ENCODE peak calls at places on chromosome 2, in six cellular contexts. L is OCI-LY7, M is AG20443, V is foreskin fibroblast, S is AG10803, I is skeletal muscle cell. J is an unnamed sample.

GRCh38 chr2:7931808-7932207 is 750.0 kb upstream of the ID2 start:
- DNase-seq in I (no peak), M (no peak), L (no peak), S (no peak), V (no peak), J (no peak)

GRCh38 chr2:29042581-29043075 is 31.7 kb downstream of the PCARE start:
- DNase-seq in M (no peak), L (no peak), V (peak; percentile 35), S (no peak), I (peak; percentile 54), J (no peak)

GRCh38 chr2:673016-673415 is 4.2 kb downstream of the TMEM18 start:
- DNase-seq in V (no peak), L (no peak), I (no peak), M (no peak), S (no peak), J (no peak)

GRCh38 chr2:102137138-102137537 is 5.4 kb upstream of the IL1R1 start:
- DNase-seq in I (no peak), V (no peak), L (no peak), S (no peak), M (no peak), J (no peak)

GRCh38 chr2:142217804-142218203 is 87.0 kb upstream of the LRP1B start:
- DNase-seq in M (no peak), L (no peak), S (no peak), V (peak; percentile 3), I (no peak), J (no peak)

GRCh38 chr2:238669581-238670340 is 178.1 kb upstream of the TWIST2 start:
- DNase-seq in I (no peak), M (no peak), V (peak; percentile 33), S (peak; percentile 70), L (no peak), J (peak; percentile 31)

GRCh38 chr2:118062048-118062447 is 26.2 kb upstream of the INSIG2 start:
- DNase-seq in V (peak; percentile 22), M (peak; percentile 52), S (peak; percentile 70), I (peak; percentile 31), L (no peak), J (no peak)

GRCh38 chr2:162212366-162212765 is 30.9 kb downstream of the FAP start:
- DNase-seq in I (no peak), L (no peak), M (no peak), S (peak; percentile 28), V (no peak), J (no peak)

GRCh38 chr2:62568983-62569837 is 63.2 kb upstream of the TMEM17 start:
- DNase-seq in V (no peak), I (no peak), L (no peak), S (no peak), M (no peak), J (no peak)

GRCh38 chr2:163878718-163879117 is 142.9 kb upstream of the FIGN start:
- DNase-seq in S (peak; percentile 11), I (no peak), V (no peak), M (peak; percentile 10), L (peak; percentile 15), J (no peak)

GRCh38 chr2:44793322-44793870 is 148.1 kb upstream of the SIX3 start:
- DNase-seq in I (peak; percentile 1), V (peak; percentile 10), M (no peak), L (peak; percentile 4), S (peak; percentile 3), J (no peak)

GRCh38 chr2:233693963-233694362 is 1.3 kb downstream of the UGT1A6 start:
- DNase-seq in I (no peak), S (no peak), L (no peak), M (no peak), V (no peak), J (no peak)

GRCh38 chr2:143844986-143845385 is 674.9 kb downstream of the ZEB2 start:
- DNase-seq in S (peak; percentile 9), V (peak; percentile 9), M (peak; percentile 43), I (no peak), L (no peak), J (no peak)

GRCh38 chr2:202335791-202336467 is 40.2 kb upstream of the BMPR2 start:
- DNase-seq in M (no peak), L (no peak), S (peak; percentile 22), V (peak; percentile 23), I (peak; percentile 21), J (no peak)

GRCh38 chr2:201931955-201932354 is 101.7 kb upstream of the FZD7 start:
- DNase-seq in V (peak; percentile 65), S (peak; percentile 80), I (no peak), M (peak; percentile 88), L (no peak), J (peak; percentile 23)

GRCh38 chr2:83782122-83782521 is 677.0 kb downstream of the SUCLG1 start:
- DNase-seq in V (no peak), I (no peak), L (no peak), S (no peak), M (no peak), J (no peak)

GRCh38 chr2:223972656-223973102 is 15.4 kb downstream of the MRPL44 start:
- DNase-seq in S (no peak), V (no peak), I (no peak), L (no peak), M (no peak), J (no peak)

GRCh38 chr2:28586864-28587263 is 91.0 kb downstream of the PLB1 start:
- DNase-seq in M (no peak), S (no peak), V (no peak), L (peak; percentile 45), I (no peak), J (no peak)

GRCh38 chr2:209577376-209578357 is 153.8 kb downstream of the MAP2 start:
- DNase-seq in M (peak; percentile 13), S (peak; percentile 8), V (no peak), I (no peak), L (peak; percentile 23), J (no peak)

GRCh38 chr2:88210132-88211004 is 40.2 kb downstream of the THNSL2 start:
- DNase-seq in M (no peak), I (no peak), S (no peak), L (no peak), V (no peak), J (no peak)

GRCh38 chr2:144705328-144706245 is 185.7 kb upstream of the ZEB2 start:
- DNase-seq in V (peak; percentile 16), S (peak; percentile 35), M (no peak), L (no peak), I (peak; percentile 51), J (no peak)

GRCh38 chr2:42879116-42879705 is 86.8 kb upstream of the HAAO start:
- DNase-seq in M (no peak), S (no peak), L (no peak), I (no peak), V (no peak), J (no peak)

GRCh38 chr2:64795024-64795592 is 141.4 kb upstream of the SERTAD2 start:
- DNase-seq in I (no peak), M (no peak), V (no peak), L (no peak), S (no peak), J (no peak)

GRCh38 chr2:58925676-58926081 is 684.6 kb upstream of the FANCL start:
- DNase-seq in L (no peak), I (peak; percentile 67), S (peak; percentile 92), M (peak; percentile 77), V (peak; percentile 56), J (no peak)